ENCODE peak calls at places on chromosomes 11 and 22, in five cellular contexts. Y, P, F, N and A are unnamed samples.

GRCh38 chr11:18027475-18027874 is 14.6 kb upstream of the SERGEF start:
- DNase-seq in N (no peak), Y (no peak), F (no peak), P (no peak), A (no peak)

GRCh38 chr11:11620251-11620965 is 1.4 kb downstream of the GALNT18 start:
- DNase-seq in P (no peak), N (peak), Y (no peak), F (peak), A (peak)

GRCh38 chr11:86374586-86374985 is at the start of gene CCDC81:
- DNase-seq in P (no peak), F (no peak), N (peak), Y (peak), A (peak)

GRCh38 chr11:4017129-4017528 is 77.5 kb upstream of the RRM1 start:
- DNase-seq in Y (no peak), F (no peak), N (no peak), P (no peak), A (no peak)

GRCh38 chr22:46884365-46884764 is 121.9 kb downstream of the TBC1D22A start:
- DNase-seq in Y (no peak), P (no peak), N (no peak), F (no peak), A (no peak)

GRCh38 chr22:41367039-41367679 is 14.6 kb upstream of the TEF start:
- DNase-seq in N (peak), F (peak), Y (peak), P (peak), A (peak)

GRCh38 chr22:42243802-42244060 is 26.7 kb downstream of the TCF20 start:
- DNase-seq in F (no peak), N (no peak), Y (no peak), P (no peak), A (no peak)

GRCh38 chr11:67572747-67573419 is 10.7 kb upstream of the GSTP1 start:
- DNase-seq in P (no peak), N (peak), F (peak), Y (peak), A (peak)

GRCh38 chr11:11416917-11417316 is 63.9 kb upstream of the CSNK2A3 start:
- DNase-seq in Y (no peak), P (no peak), N (no peak), F (no peak), A (no peak)

GRCh38 chr11:15938983-15939382 is 417.4 kb downstream of the SOX6 start:
- DNase-seq in Y (no peak), P (no peak), F (no peak), N (no peak), A (no peak)

GRCh38 chr11:43644626-43645299 is 35.8 kb upstream of the HSD17B12 start:
- DNase-seq in Y (no peak), P (no peak), F (peak), N (no peak), A (no peak)

GRCh38 chr11:62392944-62393628 is 25.7 kb upstream of the SCGB1A1 start:
- DNase-seq in P (no peak), N (no peak), Y (no peak), F (no peak), A (no peak)

GRCh38 chr11:41113160-41113559 is 346.3 kb downstream of the LRRC4C start:
- DNase-seq in Y (no peak), F (no peak), P (no peak), N (no peak), A (no peak)

GRCh38 chr11:60989108-60989650 is 17.7 kb downstream of the CD6 start:
- DNase-seq in F (no peak), N (no peak), P (no peak), Y (no peak), A (no peak)

GRCh38 chr22:26887456-26887855 is 230.1 kb downstream of the MIAT start:
- DNase-seq in N (no peak), F (no peak), P (peak), Y (no peak), A (peak)

GRCh38 chr11:73200256-73200655 is 17.8 kb upstream of the P2RY2 start:
- DNase-seq in P (no peak), N (peak), F (no peak), Y (no peak), A (peak)

GRCh38 chr22:46867106-46867505 is 104.7 kb downstream of the TBC1D22A start:
- DNase-seq in F (no peak), N (no peak), P (no peak), Y (peak), A (no peak)

GRCh38 chr11:31804439-31805036 is 6.6 kb downstream of the PAX6 start:
- DNase-seq in Y (no peak), P (no peak), N (no peak), F (no peak), A (peak)

GRCh38 chr11:43555811-43556210 is 124.7 kb upstream of the HSD17B12 start:
- DNase-seq in P (no peak), N (no peak), F (no peak), Y (peak), A (no peak)

GRCh38 chr11:75820636-75821035 is 5.6 kb downstream of the UVRAG start:
- DNase-seq in P (no peak), F (no peak), Y (no peak), N (no peak), A (no peak)

GRCh38 chr11:90344546-90344945 is 121.7 kb upstream of the CHORDC1 start:
- DNase-seq in Y (no peak), F (no peak), P (no peak), N (no peak), A (no peak)

GRCh38 chr11:70066136-70066520 is 12.0 kb upstream of the ANO1 start:
- DNase-seq in N (no peak), F (no peak), Y (no peak), P (no peak), A (no peak)

GRCh38 chr11:127521413-127521812 is 520.8 kb upstream of the KIRREL3 start:
- DNase-seq in N (no peak), P (no peak), Y (no peak), F (no peak), A (no peak)

GRCh38 chr22:40289991-40290459 is 56.3 kb upstream of the ADSL start:
- DNase-seq in Y (no peak), P (no peak), N (no peak), F (peak), A (no peak)

GRCh38 chr11:68911731-68912130 is 8.0 kb downstream of the IGHMBP2 start:
- DNase-seq in F (no peak), N (no peak), Y (no peak), P (no peak), A (no peak)

GRCh38 chr11:12981879-12982531 is 27.1 kb upstream of the RASSF10 start:
- DNase-seq in Y (no peak), F (no peak), N (no peak), P (no peak), A (no peak)

GRCh38 chr11:68947151-68947550 is 33.6 kb downstream of the MRGPRD start:
- DNase-seq in P (no peak), N (no peak), Y (no peak), F (no peak), A (no peak)

GRCh38 chr11:12767022-12767421 is 92.8 kb downstream of the TEAD1 start:
- DNase-seq in N (no peak), F (no peak), Y (no peak), P (no peak), A (no peak)

GRCh38 chr11:69950120-69950519 is 128.0 kb upstream of the ANO1 start:
- DNase-seq in Y (no peak), F (peak), P (no peak), N (peak), A (peak)

GRCh38 chr11:33438311-33438710 is 181.1 kb downstream of the HIPK3 start:
- DNase-seq in N (no peak), P (no peak), F (no peak), Y (peak), A (no peak)

GRCh38 chr11:67303132-67303988 is at the start of gene SSH3:
- DNase-seq in P (no peak), F (peak), N (peak), Y (peak), A (peak)

GRCh38 chr11:132626446-132626845 is 905.9 kb downstream of the OPCML start:
- DNase-seq in P (no peak), N (no peak), Y (no peak), F (no peak), A (no peak)

GRCh38 chr22:28442951-28443876 is 236.4 kb downstream of the TTC28 start:
- DNase-seq in F (peak), N (peak), Y (peak), P (peak), A (peak)

GRCh38 chr11:8311366-8311765 is 47.7 kb upstream of the LMO1 start:
- DNase-seq in F (no peak), P (no peak), N (no peak), Y (no peak), A (no peak)

GRCh38 chr22:45246060-45246985 is 5.6 kb upstream of the KIAA0930 start:
- DNase-seq in F (no peak), P (no peak), Y (no peak), N (no peak), A (peak)

GRCh38 chr22:47901911-47902310 is 1139.5 kb downstream of the TBC1D22A start:
- DNase-seq in F (no peak), N (no peak), P (no peak), Y (no peak), A (no peak)